ENCODE peak calls at places on chromosomes 12 and 14, in five cellular contexts. One of them, this sample, is unnamed.
A peak's percentile ranks its signal among the peaks of the same experiment; 100 is the strongest.

GRCh38 chr14:77032483-77032853 is 4.0 kb upstream of the IRF2BPL start:
- DNase-seq in GM23248: no peak
- DNase-seq in activated naive CD4-positive, alpha-beta T cell treated with anti-CD3 and anti-CD28 coated beads, Interleukin-2, amount 10 ng/mL, durations not matched to agents 7 days and 5 days: no peak
- DNase-seq in T47D: no peak
- DNase-seq in activated CD4-positive, alpha-beta T cell treated with anti-CD3 and anti-CD28 coated beads, Interleukin-2, amount 10 ng/mL, durations not matched to agents 7 days and 5 days: no peak
- DNase-seq in this sample: no peak

GRCh38 chr14:22540811-22541360 is 48.1 kb downstream of the DAD1 start:
- DNase-seq in GM23248: no peak
- DNase-seq in activated naive CD4-positive, alpha-beta T cell treated with anti-CD3 and anti-CD28 coated beads, Interleukin-2, amount 10 ng/mL, durations not matched to agents 7 days and 5 days: no peak
- DNase-seq in T47D: no peak
- DNase-seq in activated CD4-positive, alpha-beta T cell treated with anti-CD3 and anti-CD28 coated beads, Interleukin-2, amount 10 ng/mL, durations not matched to agents 7 days and 5 days: no peak
- DNase-seq in this sample: no peak

GRCh38 chr14:91288876-91289275 is 44.4 kb upstream of the GPR68 start:
- DNase-seq in GM23248: no peak
- DNase-seq in activated naive CD4-positive, alpha-beta T cell treated with anti-CD3 and anti-CD28 coated beads, Interleukin-2, amount 10 ng/mL, durations not matched to agents 7 days and 5 days: no peak
- DNase-seq in T47D: no peak
- DNase-seq in activated CD4-positive, alpha-beta T cell treated with anti-CD3 and anti-CD28 coated beads, Interleukin-2, amount 10 ng/mL, durations not matched to agents 7 days and 5 days: no peak
- DNase-seq in this sample: no peak

GRCh38 chr12:15757553-15758255 is 31.5 kb downstream of the EPS8 start:
- DNase-seq in GM23248: peak; percentile 98
- DNase-seq in activated naive CD4-positive, alpha-beta T cell treated with anti-CD3 and anti-CD28 coated beads, Interleukin-2, amount 10 ng/mL, durations not matched to agents 7 days and 5 days: no peak
- DNase-seq in T47D: no peak
- DNase-seq in activated CD4-positive, alpha-beta T cell treated with anti-CD3 and anti-CD28 coated beads, Interleukin-2, amount 10 ng/mL, durations not matched to agents 7 days and 5 days: no peak
- DNase-seq in this sample: no peak

GRCh38 chr14:71290960-71291466 is 383.8 kb downstream of the PCNX1 start:
- DNase-seq in GM23248: peak; percentile 89
- DNase-seq in activated naive CD4-positive, alpha-beta T cell treated with anti-CD3 and anti-CD28 coated beads, Interleukin-2, amount 10 ng/mL, durations not matched to agents 7 days and 5 days: peak; percentile 27
- DNase-seq in T47D: no peak
- DNase-seq in activated CD4-positive, alpha-beta T cell treated with anti-CD3 and anti-CD28 coated beads, Interleukin-2, amount 10 ng/mL, durations not matched to agents 7 days and 5 days: peak; percentile 14
- DNase-seq in this sample: peak; percentile 47

GRCh38 chr14:100714205-100714781 is 12.4 kb upstream of the DLK1 start:
- DNase-seq in GM23248: peak; percentile 39
- DNase-seq in activated naive CD4-positive, alpha-beta T cell treated with anti-CD3 and anti-CD28 coated beads, Interleukin-2, amount 10 ng/mL, durations not matched to agents 7 days and 5 days: no peak
- DNase-seq in T47D: no peak
- DNase-seq in activated CD4-positive, alpha-beta T cell treated with anti-CD3 and anti-CD28 coated beads, Interleukin-2, amount 10 ng/mL, durations not matched to agents 7 days and 5 days: no peak
- DNase-seq in this sample: no peak

GRCh38 chr12:125417446-125417845 is 352.2 kb downstream of the AACS start:
- DNase-seq in GM23248: no peak
- DNase-seq in activated naive CD4-positive, alpha-beta T cell treated with anti-CD3 and anti-CD28 coated beads, Interleukin-2, amount 10 ng/mL, durations not matched to agents 7 days and 5 days: no peak
- DNase-seq in T47D: no peak
- DNase-seq in activated CD4-positive, alpha-beta T cell treated with anti-CD3 and anti-CD28 coated beads, Interleukin-2, amount 10 ng/mL, durations not matched to agents 7 days and 5 days: no peak
- DNase-seq in this sample: no peak

GRCh38 chr14:102316048-102316745 is 3.3 kb upstream of the ZNF839 start:
- DNase-seq in GM23248: peak; percentile 29
- DNase-seq in activated naive CD4-positive, alpha-beta T cell treated with anti-CD3 and anti-CD28 coated beads, Interleukin-2, amount 10 ng/mL, durations not matched to agents 7 days and 5 days: peak; percentile 65
- DNase-seq in T47D: peak; percentile 57
- DNase-seq in activated CD4-positive, alpha-beta T cell treated with anti-CD3 and anti-CD28 coated beads, Interleukin-2, amount 10 ng/mL, durations not matched to agents 7 days and 5 days: peak; percentile 37
- DNase-seq in this sample: peak; percentile 11

GRCh38 chr12:51441583-51441982 is 17.0 kb downstream of the SLC4A8 start:
- DNase-seq in GM23248: peak; percentile 89
- DNase-seq in activated naive CD4-positive, alpha-beta T cell treated with anti-CD3 and anti-CD28 coated beads, Interleukin-2, amount 10 ng/mL, durations not matched to agents 7 days and 5 days: peak; percentile 32
- DNase-seq in T47D: no peak
- DNase-seq in activated CD4-positive, alpha-beta T cell treated with anti-CD3 and anti-CD28 coated beads, Interleukin-2, amount 10 ng/mL, durations not matched to agents 7 days and 5 days: peak; percentile 14
- DNase-seq in this sample: no peak

This sample was measured in BJ.